ENCODE peak calls at places on chromosomes 5 and 9, in four cellular contexts. One of them, this sample, is unnamed.

GRCh38 chr9:130932220-130933069 is 6.6 kb downstream of the FIBCD1 start:
- DNase-seq in SK-N-SH: no peak
- DNase-seq in A549: no peak
- DNase-seq in mucosa of descending colon: no peak
- DNase-seq in this sample: no peak

GRCh38 chr9:76863832-76864231 is 42.1 kb downstream of the PRUNE2 start:
- DNase-seq in mucosa of descending colon: no peak
- DNase-seq in A549: no peak
- DNase-seq in SK-N-SH: no peak
- DNase-seq in this sample: no peak

GRCh38 chr5:71932649-71933338 is 174.5 kb upstream of the MAP1B start:
- DNase-seq in SK-N-SH: no peak
- DNase-seq in mucosa of descending colon: peak; percentile 59
- DNase-seq in A549: peak; percentile 81
- DNase-seq in this sample: no peak

GRCh38 chr9:134130503-134131375 is 5.1 kb upstream of the WDR5 start:
- DNase-seq in SK-N-SH: no peak
- DNase-seq in A549: no peak
- DNase-seq in mucosa of descending colon: peak; percentile 69
- DNase-seq in this sample: no peak

GRCh38 chr9:95910770-95911340 is 35.4 kb downstream of the ERCC6L2 start:
- DNase-seq in SK-N-SH: no peak
- DNase-seq in mucosa of descending colon: no peak
- DNase-seq in A549: no peak
- DNase-seq in this sample: no peak

GRCh38 chr9:846852-847251 is 5.4 kb downstream of the DMRT1 start:
- DNase-seq in mucosa of descending colon: no peak
- DNase-seq in A549: no peak
- DNase-seq in SK-N-SH: no peak
- DNase-seq in this sample: no peak

GRCh38 chr5:135395451-135395850 is 3.6 kb downstream of the MACROH2A1 start:
- DNase-seq in SK-N-SH: no peak
- DNase-seq in mucosa of descending colon: no peak
- DNase-seq in A549: no peak
- DNase-seq in this sample: no peak

GRCh38 chr5:148091991-148092964 is 28.5 kb downstream of the SPINK5 start:
- DNase-seq in SK-N-SH: no peak
- DNase-seq in A549: no peak
- DNase-seq in mucosa of descending colon: no peak
- DNase-seq in this sample: no peak

GRCh38 chr5:57937025-57937424 is 454.4 kb upstream of the ACTBL2 start:
- DNase-seq in mucosa of descending colon: no peak
- DNase-seq in SK-N-SH: no peak
- DNase-seq in A549: no peak
- DNase-seq in this sample: no peak

GRCh38 chr5:179378116-179378440 is 32.8 kb upstream of the ADAMTS2 start:
- DNase-seq in mucosa of descending colon: no peak
- DNase-seq in A549: no peak
- DNase-seq in SK-N-SH: peak; percentile 9
- DNase-seq in this sample: no peak

GRCh38 chr9:96818535-96818934 is 35.8 kb downstream of the ZNF782 start:
- DNase-seq in A549: no peak
- DNase-seq in mucosa of descending colon: no peak
- DNase-seq in SK-N-SH: no peak
- DNase-seq in this sample: no peak

GRCh38 chr5:15007549-15008142 is 136.1 kb upstream of the ANKH start:
- DNase-seq in mucosa of descending colon: no peak
- DNase-seq in SK-N-SH: no peak
- DNase-seq in A549: no peak
- DNase-seq in this sample: no peak

GRCh38 chr5:112479418-112479817 is 60.3 kb upstream of the EPB41L4A start:
- DNase-seq in SK-N-SH: no peak
- DNase-seq in A549: no peak
- DNase-seq in mucosa of descending colon: no peak
- DNase-seq in this sample: peak; percentile 31

GRCh38 chr9:69178583-69179011 is 4.5 kb downstream of the TJP2 start:
- DNase-seq in A549: peak; percentile 21
- DNase-seq in mucosa of descending colon: no peak
- DNase-seq in SK-N-SH: no peak
- DNase-seq in this sample: no peak

GRCh38 chr9:69179037-69179436 is 5.0 kb downstream of the TJP2 start:
- DNase-seq in SK-N-SH: no peak
- DNase-seq in mucosa of descending colon: no peak
- DNase-seq in A549: no peak
- DNase-seq in this sample: no peak

GRCh38 chr9:69181908-69182353 is 7.9 kb downstream of the TJP2 start:
- DNase-seq in SK-N-SH: no peak
- DNase-seq in mucosa of descending colon: no peak
- DNase-seq in A549: no peak
- DNase-seq in this sample: no peak

GRCh38 chr9:69180670-69181069 is 6.6 kb downstream of the TJP2 start:
- DNase-seq in SK-N-SH: peak; percentile 74
- DNase-seq in mucosa of descending colon: no peak
- DNase-seq in A549: peak; percentile 64
- DNase-seq in this sample: peak; percentile 93

GRCh38 chr9:69180200-69180599 is 6.1 kb downstream of the TJP2 start:
- DNase-seq in A549: no peak
- DNase-seq in SK-N-SH: no peak
- DNase-seq in mucosa of descending colon: no peak
- DNase-seq in this sample: no peak
- H3K4me3 ChIP-seq in A549: no peak overlapping the region
- H3K4me3 ChIP-seq in SK-N-SH: no peak overlapping the region
- H3K4me3 ChIP-seq in mucosa of descending colon: no peak overlapping the region
- H3K4me3 ChIP-seq in this sample: no peak overlapping the region

GRCh38 chr5:146192571-146193043 is 10.2 kb upstream of the LARS1 start:
- DNase-seq in A549: no peak
- DNase-seq in mucosa of descending colon: no peak
- DNase-seq in SK-N-SH: no peak
- DNase-seq in this sample: no peak
- TF ChIP-seq CTCF in A549: no peak
- TF ChIP-seq CTCF in mucosa of descending colon: no peak
- TF ChIP-seq CTCF in SK-N-SH: no peak
- TF ChIP-seq CTCF in this sample: no peak

DNA sequence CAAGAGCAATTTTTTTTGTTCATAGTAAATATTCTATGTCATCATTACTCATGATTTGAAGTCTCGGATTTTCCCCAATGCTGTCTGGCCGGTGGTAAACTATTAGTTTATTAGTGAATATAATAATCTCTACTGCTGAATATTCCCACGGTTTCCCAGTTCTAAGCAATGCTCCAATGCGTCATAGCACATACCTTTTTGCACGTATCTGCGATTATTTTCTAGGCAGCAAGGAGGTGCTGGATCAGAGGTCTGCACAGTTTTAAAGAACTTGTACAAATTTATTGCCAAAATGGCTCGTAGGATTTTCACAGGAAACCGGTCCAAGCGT is 43.9 kb upstream of the TCF7 start:
- DNase-seq in SK-N-SH: no peak
- DNase-seq in mucosa of descending colon: no peak
- DNase-seq in A549: no peak
- DNase-seq in this sample: no peak
- H3K4me3 ChIP-seq in SK-N-SH: no peak overlapping the region
- H3K4me3 ChIP-seq in mucosa of descending colon: no peak overlapping the region
- H3K4me3 ChIP-seq in A549: peak overlapping the region; percentile 54
- H3K4me3 ChIP-seq in this sample: peak overlapping the region; percentile 29

DNA sequence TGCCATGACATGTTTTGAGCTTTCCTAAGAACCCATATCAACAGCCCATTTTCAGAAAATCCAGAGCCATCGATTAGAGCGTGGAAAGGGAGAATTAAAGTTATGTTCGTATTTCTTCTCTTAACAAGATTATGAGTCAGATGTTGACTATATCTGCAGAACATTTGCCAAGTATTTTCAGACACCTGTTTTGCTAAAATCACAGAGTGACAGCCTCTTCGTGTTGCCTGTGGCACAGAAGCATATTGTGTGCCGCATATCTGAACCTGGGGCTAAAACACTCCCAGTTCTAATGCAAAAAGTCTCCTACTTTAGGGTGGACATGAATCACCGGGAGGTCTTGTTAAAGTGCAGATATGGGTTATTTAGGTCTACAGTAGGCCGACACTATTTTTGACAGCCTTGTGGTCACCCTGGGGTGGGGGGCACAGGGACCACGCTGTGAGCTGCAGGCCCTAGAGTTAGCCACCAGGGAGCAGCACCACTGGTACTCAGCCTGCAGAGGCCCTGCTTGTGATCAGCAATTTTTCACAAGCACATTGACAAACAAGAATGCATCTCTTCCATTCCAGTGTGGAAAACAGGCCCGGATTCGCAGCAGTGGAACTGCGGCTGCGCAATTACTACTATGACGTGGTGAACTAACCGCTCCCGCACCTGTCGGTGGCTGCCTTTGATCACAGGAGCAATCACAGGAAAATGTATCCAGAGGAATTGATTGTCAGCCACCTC is 93.5 kb downstream of the SYK start:
- DNase-seq in SK-N-SH: peak; percentile 60
- DNase-seq in A549: peak; percentile 48
- DNase-seq in mucosa of descending colon: no peak
- DNase-seq in this sample: no peak
- TF ChIP-seq CTCF in SK-N-SH: peak; percentile 61
- TF ChIP-seq CTCF in A549: peak; percentile 53
- TF ChIP-seq CTCF in mucosa of descending colon: no peak
- TF ChIP-seq CTCF in this sample: peak; percentile 61

GRCh38 chr5:90889325-90889600 is 330.7 kb downstream of the ADGRV1 start:
- DNase-seq in A549: no peak
- DNase-seq in SK-N-SH: no peak
- DNase-seq in mucosa of descending colon: no peak
- DNase-seq in this sample: no peak

GRCh38 chr5:90886381-90886780 is 327.8 kb downstream of the ADGRV1 start:
- DNase-seq in A549: no peak
- DNase-seq in mucosa of descending colon: no peak
- DNase-seq in SK-N-SH: no peak
- DNase-seq in this sample: no peak

GRCh38 chr5:90890183-90890582 is 331.6 kb downstream of the ADGRV1 start:
- DNase-seq in mucosa of descending colon: no peak
- DNase-seq in SK-N-SH: no peak
- DNase-seq in A549: no peak
- DNase-seq in this sample: no peak

DNA sequence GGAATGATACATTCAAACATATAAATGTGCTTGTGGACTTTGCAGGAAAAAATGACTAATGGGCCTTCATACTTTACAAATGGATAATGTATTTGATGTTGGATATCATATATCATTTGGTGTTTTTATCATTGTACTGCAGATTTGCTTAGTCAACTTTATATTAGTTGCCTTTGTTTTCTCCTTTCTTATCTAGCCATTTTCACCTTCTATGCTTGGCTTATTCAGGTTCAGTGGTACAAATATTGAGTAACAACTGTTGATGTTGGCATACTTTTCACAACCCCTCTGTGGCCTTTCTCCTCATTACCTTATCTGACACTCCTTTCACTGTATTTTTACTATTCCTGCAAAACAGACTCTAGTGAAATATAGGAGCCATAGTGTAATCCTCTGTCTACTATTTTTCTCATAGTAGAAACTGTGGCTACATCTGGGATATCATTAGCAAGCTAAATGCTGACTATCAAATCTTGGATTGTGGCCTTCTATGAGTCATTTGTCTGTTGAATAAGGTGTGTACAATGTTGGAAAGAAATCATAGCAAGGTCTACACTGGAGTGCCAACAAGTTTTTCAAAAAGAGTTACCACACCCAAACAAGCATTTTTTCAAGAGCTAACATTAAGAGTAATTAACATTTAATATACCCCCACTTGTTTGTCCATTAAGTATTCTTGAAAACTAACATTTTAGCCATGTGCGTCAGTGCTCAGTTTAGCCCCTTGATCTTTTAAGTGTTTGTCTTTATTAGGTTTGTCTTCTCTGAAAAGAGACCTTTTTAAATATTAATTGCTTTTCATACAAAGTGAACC is 330.1 kb downstream of the ADGRV1 start:
- DNase-seq in SK-N-SH: no peak
- DNase-seq in A549: peak; percentile 26
- DNase-seq in mucosa of descending colon: no peak
- DNase-seq in this sample: no peak
- H3K4me3 ChIP-seq in SK-N-SH: no peak overlapping the region
- H3K4me3 ChIP-seq in A549: no peak overlapping the region
- H3K4me3 ChIP-seq in mucosa of descending colon: no peak overlapping the region
- H3K4me3 ChIP-seq in this sample: no peak overlapping the region

This sample was measured in AG04449.